ENCODE peak calls at places on chromosome X, in five cellular contexts. N is OCI-LY7; E is CD8-positive, alpha-beta memory T cell; U is adrenal gland; W is heart right ventricle. K is an unnamed sample.

GRCh38 chrX:3653111-3653510 is 60.3 kb downstream of the PRKX start:
- DNase-seq in N (no peak), E (no peak), W (no peak), U (no peak), K (no peak)

GRCh38 chrX:110317079-110317819 is 636 bp downstream of the AMMECR1 start:
- DNase-seq in E (peak; percentile 51), N (peak; percentile 37), W (no peak), U (peak; percentile 27), K (peak; percentile 6)

GRCh38 chrX:18973527-18974192 is 10.3 kb downstream of the PHKA2 start:
- DNase-seq in W (no peak), U (peak; percentile 28), E (no peak), N (no peak), K (no peak)

GRCh38 chrX:24696241-24696640 is 2.5 kb downstream of the POLA1 start:
- DNase-seq in W (no peak), N (no peak), E (no peak), U (no peak), K (no peak)

GRCh38 chrX:154750301-154751120 is at the start of gene GAB3:
- DNase-seq in N (no peak), E (peak; percentile 68), W (peak; percentile 34), U (no peak), K (no peak)

GRCh38 chrX:136076942-136077341 is 70.4 kb upstream of the FHL1 start:
- DNase-seq in U (no peak), W (no peak), E (no peak), N (no peak), K (no peak)

GRCh38 chrX:122188751-122189150 is 995.3 kb upstream of the GRIA3 start:
- DNase-seq in N (no peak), E (no peak), U (no peak), W (no peak), K (no peak)

GRCh38 chrX:130467936-130468335 is 66.1 kb downstream of the RBMX2 start:
- DNase-seq in E (no peak), U (no peak), W (no peak), N (no peak), K (no peak)

GRCh38 chrX:119127643-119128042 is at the start of gene KIAA1210:
- DNase-seq in N (no peak), U (no peak), E (no peak), W (no peak), K (no peak)

GRCh38 chrX:25207803-25208202 is 192.0 kb upstream of the ARX start:
- DNase-seq in N (no peak), E (no peak), U (no peak), W (no peak), K (no peak)

GRCh38 chrX:104113237-104113965 is 1.1 kb downstream of the ZCCHC18 start:
- DNase-seq in E (peak; percentile 73), N (peak; percentile 70), W (peak; percentile 24), U (peak; percentile 58), K (peak; percentile 19)

GRCh38 chrX:2345562-2345961 is 155.2 kb downstream of the DHRSX start:
- DNase-seq in W (no peak), U (no peak), E (no peak), N (no peak), K (no peak)

GRCh38 chrX:114087543-114087942 is 496.3 kb upstream of the HTR2C start:
- DNase-seq in N (no peak), W (no peak), E (no peak), U (no peak), K (no peak)

GRCh38 chrX:104488811-104489210 is 77.2 kb upstream of the IL1RAPL2 start:
- DNase-seq in W (no peak), U (no peak), N (no peak), E (no peak), K (no peak)

GRCh38 chrX:12984629-12985303 is 9.9 kb downstream of the TMSB4X start:
- DNase-seq in W (no peak), E (peak; percentile 69), N (no peak), U (no peak), K (peak; percentile 26)

GRCh38 chrX:108165349-108166111 is 74.0 kb downstream of the ATG4A start:
- DNase-seq in N (no peak), U (peak; percentile 31), E (no peak), W (no peak), K (no peak)

GRCh38 chrX:42944381-42944998 is 166.5 kb upstream of the PPP1R2C start:
- DNase-seq in U (no peak), W (no peak), E (peak; percentile 50), N (peak; percentile 31), K (no peak)

GRCh38 chrX:37993857-37994619 is 12.3 kb upstream of the SYTL5 start:
- DNase-seq in N (peak; percentile 29), U (no peak), E (no peak), W (no peak), K (no peak)

GRCh38 chrX:9598344-9598743 is 133.5 kb downstream of the TBL1X start:
- DNase-seq in W (no peak), N (no peak), E (no peak), U (no peak), K (no peak)

GRCh38 chrX:37315511-37316248 is 33.5 kb upstream of the PRRG1 start:
- DNase-seq in E (no peak), N (no peak), W (no peak), U (no peak), K (no peak)

GRCh38 chrX:69741706-69742105 is 125.8 kb downstream of the EDA start:
- DNase-seq in N (no peak), E (no peak), W (peak; percentile 12), U (no peak), K (no peak)

GRCh38 chrX:94545722-94546121 is 871.7 kb downstream of the FAM133A start:
- DNase-seq in E (no peak), N (no peak), U (no peak), W (no peak), K (no peak)

GRCh38 chrX:45063319-45064095 is 137.2 kb downstream of the DIPK2B start:
- DNase-seq in U (peak; percentile 60), N (no peak), W (no peak), E (no peak), K (no peak)

GRCh38 chrX:44770111-44770510 is 73.7 kb upstream of the DUSP21 start:
- DNase-seq in N (no peak), E (no peak), W (no peak), U (no peak), K (no peak)

GRCh38 chrX:18354369-18355329 is at the start of gene SCML2:
- DNase-seq in N (peak; percentile 62), E (peak; percentile 46), W (peak; percentile 17), U (peak; percentile 43), K (no peak)

GRCh38 chrX:150573702-150574101 is 5.3 kb downstream of the MTM1 start:
- DNase-seq in N (peak; percentile 48), W (no peak), E (peak; percentile 64), U (no peak), K (no peak)

DNA sequence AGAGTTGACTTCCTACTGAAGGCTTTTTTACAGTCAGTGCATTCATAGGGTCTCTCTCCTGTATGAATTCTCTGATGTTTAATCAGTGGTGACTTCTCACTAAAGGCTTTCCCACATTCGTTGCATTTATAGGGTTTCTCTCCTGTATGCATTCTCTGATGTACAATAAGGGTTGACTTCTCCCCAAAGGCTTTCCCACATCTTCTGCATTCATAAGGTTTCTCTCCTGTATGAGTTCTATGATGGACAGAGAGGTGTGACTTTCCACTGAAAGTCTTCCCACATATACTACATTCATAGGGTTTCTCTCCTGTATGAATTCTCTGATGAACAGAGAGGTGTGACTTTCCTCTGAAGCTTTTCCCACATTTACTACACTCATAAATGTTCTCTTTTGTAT is 45.2 kb downstream of the ZNF674 start:
- DNase-seq in U (no peak), E (no peak), N (no peak), W (no peak), K (no peak)
- H3K9me3 ChIP-seq in U (no peaks in the 10 kb centered on the region), E (peaks cover 10% of the 10 kb centered on the region), N (peaks cover 5% of the 10 kb centered on the region), W (no peaks in the 10 kb centered on the region), K (peaks cover 2% of the 10 kb centered on the region)

GRCh38 chrX:63471004-63471403 is 119.9 kb upstream of the SPIN4 start:
- DNase-seq in U (no peak), N (no peak), W (no peak), E (no peak), K (no peak)
- H3K9me3 ChIP-seq in U (no peaks in the 10 kb centered on the region), N (no peaks in the 10 kb centered on the region), W (no peaks in the 10 kb centered on the region), E (no peaks in the 10 kb centered on the region), K (no peaks in the 10 kb centered on the region)

DNA sequence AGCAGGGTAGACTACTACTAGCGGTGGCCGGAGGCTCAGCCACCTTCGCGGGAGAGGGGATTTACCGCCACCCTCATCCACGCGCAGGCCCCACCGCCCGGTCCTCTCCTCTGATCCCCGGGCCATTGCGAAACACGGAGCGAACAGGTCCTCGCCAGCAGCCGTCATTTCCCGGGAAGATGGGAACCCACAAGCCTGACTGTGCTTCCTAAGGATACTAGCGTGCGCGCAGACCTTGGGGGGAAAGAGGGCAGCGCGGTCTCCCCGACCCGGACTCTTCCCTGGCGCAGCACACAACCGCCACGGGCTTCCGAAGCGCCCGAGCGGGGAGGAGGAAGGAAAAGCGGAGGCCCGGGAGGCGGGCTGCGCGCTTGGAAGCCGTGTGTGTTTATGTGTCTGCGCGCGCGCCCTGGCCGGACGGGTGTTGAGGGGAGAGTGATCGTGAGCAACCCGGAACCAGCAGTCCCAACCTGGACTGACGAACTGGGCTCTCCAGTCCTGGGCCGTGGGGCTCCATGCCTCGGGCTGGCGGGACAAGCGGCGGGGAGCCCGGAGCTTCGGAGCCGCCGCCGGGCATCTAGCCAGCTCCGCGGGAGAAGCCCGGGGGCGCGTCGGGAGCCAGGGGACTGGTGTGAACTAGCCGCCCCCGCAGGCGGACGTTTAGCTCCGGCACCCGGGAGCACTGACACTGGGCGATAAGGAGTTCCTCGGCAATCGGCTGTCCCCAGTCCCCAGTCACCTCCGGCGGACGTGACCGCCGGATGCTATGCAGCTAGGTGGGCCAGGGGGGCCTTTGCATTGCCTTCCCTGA is 74.6 kb upstream of the BCOR start:
- DNase-seq in W (peak; percentile 67), U (no peak), E (peak; percentile 51), N (peak; percentile 56), K (no peak)
- H3K9me3 ChIP-seq in W (no peaks in the 10 kb centered on the region), U (no peaks in the 10 kb centered on the region), E (no peaks in the 10 kb centered on the region), N (no peaks in the 10 kb centered on the region), K (no peaks in the 10 kb centered on the region)

DNA sequence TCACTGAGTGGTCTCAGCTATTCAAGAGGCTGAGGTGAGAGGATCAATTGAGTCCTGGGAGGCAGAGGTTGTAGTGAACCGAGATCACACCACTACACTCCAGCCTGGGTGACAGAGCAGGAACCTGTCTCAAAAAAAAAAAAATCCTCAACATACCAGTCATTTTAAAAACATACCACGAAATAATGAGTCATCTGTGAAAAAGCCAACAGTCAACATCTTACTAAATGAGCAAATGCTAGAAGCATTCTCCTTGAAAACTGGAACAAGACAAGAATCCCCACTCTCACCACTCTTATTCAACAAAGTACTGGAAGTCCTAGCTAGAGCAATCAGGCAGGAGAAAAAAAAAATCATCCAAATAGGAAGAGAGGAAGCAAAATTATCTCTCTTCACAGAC is 104.0 kb upstream of the ARHGEF9 start:
- DNase-seq in W (no peak), U (no peak), N (no peak), E (no peak), K (no peak)
- H3K9me3 ChIP-seq in W (no peaks in the 10 kb centered on the region), U (no peaks in the 10 kb centered on the region), N (no peaks in the 10 kb centered on the region), E (no peaks in the 10 kb centered on the region), K (peaks cover 3% of the 10 kb centered on the region)

GRCh38 chrX:22542641-22543040 is 269.9 kb downstream of the CBLL2 start:
- DNase-seq in N (no peak), U (no peak), W (no peak), E (no peak), K (no peak)

GRCh38 chrX:22538581-22538980 is 265.9 kb downstream of the CBLL2 start:
- DNase-seq in N (no peak), U (no peak), W (no peak), E (no peak), K (no peak)

DNA sequence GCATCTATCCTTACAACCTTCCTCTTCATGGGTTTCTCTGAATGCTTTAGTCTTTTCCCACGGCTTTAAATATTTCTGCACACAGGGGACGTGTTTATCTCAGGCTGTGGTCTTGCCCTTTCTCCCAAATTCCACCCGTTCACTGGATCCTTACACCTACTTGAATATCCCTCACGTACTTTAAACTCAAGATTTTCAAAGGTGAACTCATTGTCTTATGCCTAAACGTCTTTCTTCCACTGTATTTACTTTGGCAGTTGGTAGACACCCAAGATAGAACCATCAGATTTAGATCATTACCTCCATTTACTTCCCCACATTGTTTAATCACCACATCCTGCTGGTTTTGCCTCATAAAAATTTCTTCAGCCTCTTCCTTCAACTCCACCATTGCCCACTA is 269.2 kb downstream of the CBLL2 start:
- DNase-seq in N (no peak), E (no peak), U (no peak), W (no peak), K (no peak)
- H3K9me3 ChIP-seq in N (no peaks in the 10 kb centered on the region), E (no peaks in the 10 kb centered on the region), U (no peaks in the 10 kb centered on the region), W (no peaks in the 10 kb centered on the region), K (no peaks in the 10 kb centered on the region)

K was measured in T-helper 17 cell.